ENCODE peak calls at places on chromosome 14, in four cellular contexts. C is tibial nerve, L is caudate nucleus, P is lower lobe of right lung. S is an unnamed sample.

GRCh38 chr14:32189806-32190205 is 12.0 kb upstream of the RNU6-7 start:
- DNase-seq in L (no peak), C (no peak), P (no peak), S (no peak)

GRCh38 chr14:65940056-65940735 is 527.7 kb downstream of the FUT8 start:
- DNase-seq in C (no peak), P (no peak), L (no peak), S (no peak)

GRCh38 chr14:73762375-73762822 is 48.2 kb upstream of the PNMA1 start:
- DNase-seq in L (no peak), C (no peak), P (no peak), S (no peak)

GRCh38 chr14:100677925-100678765 is 48.5 kb upstream of the DLK1 start:
- DNase-seq in L (no peak), C (peak; percentile 37), P (no peak), S (peak; percentile 24)

GRCh38 chr14:91143862-91144261 is 30.0 kb downstream of the DGLUCY start:
- DNase-seq in C (no peak), P (peak; percentile 60), L (no peak), S (no peak)

GRCh38 chr14:30553311-30553989 is 5.5 kb upstream of the G2E3 start:
- DNase-seq in P (no peak), C (no peak), L (no peak), S (peak; percentile 32)

GRCh38 chr14:91311284-91311662 is 66.8 kb upstream of the GPR68 start:
- DNase-seq in C (no peak), L (no peak), P (no peak), S (no peak)

GRCh38 chr14:95265106-95266094 is 54.3 kb downstream of the CLMN start:
- DNase-seq in P (no peak), L (no peak), C (no peak), S (no peak)

GRCh38 chr14:67928375-67928774 is 108.8 kb downstream of the RAD51B start:
- DNase-seq in L (no peak), C (no peak), P (no peak), S (no peak)

GRCh38 chr14:101078105-101078891 is 174.8 kb upstream of the RTL1 start:
- DNase-seq in P (no peak), L (no peak), C (no peak), S (no peak)

GRCh38 chr14:80637726-80638619 is 303.6 kb downstream of the CEP128 start:
- DNase-seq in L (no peak), P (no peak), C (no peak), S (no peak)

GRCh38 chr14:99995700-99996356 is 69.4 kb upstream of the EVL start:
- DNase-seq in L (peak; percentile 29), C (peak; percentile 38), P (peak; percentile 67), S (peak; percentile 64)

GRCh38 chr14:94342334-94342934 is 19.3 kb upstream of the SERPINA6 start:
- DNase-seq in C (peak; percentile 76), P (peak; percentile 80), L (no peak), S (no peak)

GRCh38 chr14:68598621-68599447 is 194.0 kb downstream of the ZFP36L1 start:
- DNase-seq in L (peak; percentile 7), P (peak; percentile 83), C (peak; percentile 56), S (no peak)

GRCh38 chr14:91041450-91041849 is 19.0 kb downstream of the RPS6KA5 start:
- DNase-seq in L (no peak), C (no peak), P (no peak), S (no peak)

GRCh38 chr14:30193791-30194407 is 266.3 kb upstream of the PRKD1 start:
- DNase-seq in C (no peak), P (no peak), L (no peak), S (peak; percentile 95)

GRCh38 chr14:74915826-74916225 is 7.2 kb downstream of the RPS6KL1 start:
- DNase-seq in L (no peak), C (no peak), P (no peak), S (no peak)

GRCh38 chr14:55191881-55192616 is 664 bp upstream of the DLGAP5 start:
- DNase-seq in P (no peak), L (no peak), C (no peak), S (no peak)

GRCh38 chr14:74599201-74599809 is 12.7 kb downstream of the LTBP2 start:
- DNase-seq in L (no peak), C (no peak), P (no peak), S (peak; percentile 68)

GRCh38 chr14:77844802-77845201 is 44.9 kb downstream of the ADCK1 start:
- DNase-seq in L (no peak), P (no peak), C (no peak), S (no peak)

GRCh38 chr14:74952195-74952665 is 3.2 kb downstream of the PGF start:
- DNase-seq in L (no peak), P (no peak), C (no peak), S (no peak)

GRCh38 chr14:59325906-59326305 is 137.4 kb downstream of the DAAM1 start:
- DNase-seq in P (no peak), L (no peak), C (no peak), S (no peak)

GRCh38 chr14:93135399-93135798 is 19.7 kb upstream of the ITPK1 start:
- DNase-seq in P (no peak), C (no peak), L (no peak), S (no peak)

GRCh38 chr14:93525691-93526451 is 95.1 kb downstream of the UNC79 start:
- DNase-seq in P (no peak), L (no peak), C (no peak), S (no peak)

GRCh38 chr14:64510127-64510808 is 5.7 kb downstream of the ZBTB1 start:
- DNase-seq in P (no peak), L (no peak), C (no peak), S (no peak)

GRCh38 chr14:29608861-29609260 is 318.8 kb downstream of the PRKD1 start:
- DNase-seq in L (no peak), P (no peak), C (no peak), S (no peak)

GRCh38 chr14:93929048-93929535 is 1.9 kb downstream of the FAM181A start:
- DNase-seq in C (no peak), L (no peak), P (no peak), S (no peak)

GRCh38 chr14:91861091-91861490 is 6.2 kb downstream of the TC2N start:
- DNase-seq in P (no peak), L (no peak), C (no peak), S (no peak)

GRCh38 chr14:68779761-68780323 is 13.0 kb downstream of the ZFP36L1 start:
- DNase-seq in L (no peak), C (no peak), P (no peak), S (no peak)

GRCh38 chr14:61553730-61554641 is 141.3 kb upstream of the HIF1A start:
- DNase-seq in C (no peak), L (no peak), P (no peak), S (peak; percentile 95)

GRCh38 chr14:32627545-32628298 is 298.6 kb downstream of the AKAP6 start:
- DNase-seq in C (no peak), L (no peak), P (no peak), S (peak; percentile 61)

GRCh38 chr14:96911499-96912130 is 114.4 kb downstream of the VRK1 start:
- DNase-seq in L (no peak), C (no peak), P (no peak), S (no peak)

GRCh38 chr14:51472881-51473280 is 178.8 kb upstream of the FRMD6 start:
- DNase-seq in P (no peak), C (no peak), L (no peak), S (no peak)

GRCh38 chr14:51474854-51475253 is 176.9 kb upstream of the FRMD6 start:
- DNase-seq in L (no peak), C (no peak), P (no peak), S (no peak)

GRCh38 chr14:51473351-51473750 is 178.4 kb upstream of the FRMD6 start:
- DNase-seq in P (no peak), L (no peak), C (no peak), S (no peak)

GRCh38 chr14:51478241-51478640 is 173.5 kb upstream of the FRMD6 start:
- DNase-seq in C (no peak), P (no peak), L (no peak), S (no peak)

GRCh38 chr14:51473808-51474207 is 177.9 kb upstream of the FRMD6 start:
- DNase-seq in P (no peak), C (no peak), L (no peak), S (no peak)
- H3K27ac ChIP-seq in P (no peak overlapping the region), C (no peak overlapping the region), L (no peak overlapping the region), S (no peak overlapping the region)

GRCh38 chr14:24897793-24898192 is 152.2 kb downstream of the STXBP6 start:
- DNase-seq in L (no peak), P (no peak), C (no peak), S (no peak)

GRCh38 chr14:24903337-24903736 is 146.6 kb downstream of the STXBP6 start:
- DNase-seq in C (no peak), L (no peak), P (no peak), S (peak; percentile 62)

GRCh38 chr14:24904533-24904932 is 145.4 kb downstream of the STXBP6 start:
- DNase-seq in L (no peak), C (no peak), P (no peak), S (no peak)

GRCh38 chr14:24895622-24896021 is 154.3 kb downstream of the STXBP6 start:
- DNase-seq in C (no peak), P (no peak), L (no peak), S (no peak)

GRCh38 chr14:24900281-24900868 is 149.6 kb downstream of the STXBP6 start:
- DNase-seq in L (no peak), C (no peak), P (no peak), S (no peak)
- H3K27ac ChIP-seq in L (peak overlapping the region; percentile 20), C (no peak overlapping the region), P (no peak overlapping the region), S (no peak overlapping the region)

DNA sequence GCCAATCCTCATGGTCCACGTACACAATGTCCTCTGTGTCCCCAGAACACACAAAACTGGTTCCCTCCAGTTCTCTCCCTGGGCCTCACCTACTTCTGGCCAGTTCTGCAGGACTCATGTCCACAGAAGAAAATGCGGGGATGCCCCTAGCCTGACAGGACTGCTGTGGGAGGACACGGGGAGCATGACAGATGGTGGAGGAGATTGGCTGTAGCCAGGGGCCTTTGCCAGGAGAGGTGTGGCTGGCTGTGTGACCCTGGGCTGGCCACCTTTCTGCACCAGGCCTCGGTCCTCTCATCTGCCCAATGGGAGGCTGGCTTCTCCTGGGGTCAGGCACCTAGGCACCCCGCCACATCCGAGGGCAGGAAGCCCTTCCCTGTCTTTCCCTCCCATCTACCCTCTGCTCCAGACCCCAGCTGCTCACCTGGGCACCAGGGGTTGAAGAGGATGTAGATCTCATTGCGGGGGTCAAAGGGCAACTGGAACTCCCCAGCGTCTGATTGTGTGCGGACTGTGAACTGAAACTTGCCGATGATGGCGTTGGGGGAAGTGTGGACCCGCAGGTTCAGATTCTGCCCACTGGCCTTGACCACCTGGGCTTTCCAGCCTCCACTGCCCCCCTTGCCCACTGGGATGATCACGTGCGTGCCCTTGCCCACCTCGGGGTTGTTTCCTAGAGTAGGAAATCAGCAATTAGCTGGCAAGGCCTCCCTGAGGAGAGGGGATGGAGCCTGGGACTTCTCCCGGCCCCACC is 2.8 kb downstream of the TGM1 start:
- DNase-seq in L (no peak), P (peak; percentile 31), C (no peak), S (no peak)
- H3K27ac ChIP-seq in L (no peak overlapping the region), P (no peak overlapping the region), C (no peak overlapping the region), S (no peak overlapping the region)

GRCh38 chr14:58287607-58288042 is 10.7 kb upstream of the ARID4A start:
- DNase-seq in P (no peak), L (no peak), C (no peak), S (no peak)
- H3K27ac ChIP-seq in P (no peak overlapping the region), L (no peak overlapping the region), C (no peak overlapping the region), S (no peak overlapping the region)